ENCODE peak calls at places on chromosomes 13 and 19, in ten cellular contexts. L, G, R, E, O, T, N, B, Y and J are unnamed samples.

GRCh38 chr19:55301459-55302331 is 17.9 kb downstream of the BRSK1 start:
- DNase-seq in L (peak), G (peak), R (peak), E (peak), O (peak), T (peak), N (peak), B (peak), Y (peak), J (peak)

GRCh38 chr19:17684256-17684655 is 3.9 kb downstream of the UNC13A start:
- DNase-seq in L (no peak), G (no peak), R (no peak), E (no peak), O (no peak), T (no peak), N (no peak), B (no peak), Y (no peak), J (no peak)

GRCh38 chr19:821976-822773 is 420 bp upstream of the PLPPR3 start:
- DNase-seq in L (no peak), G (no peak), R (no peak), E (no peak), O (no peak), T (no peak), N (no peak), B (no peak), Y (no peak), J (no peak)

GRCh38 chr13:79973533-79973963 is 367.4 kb downstream of the SPRY2 start:
- DNase-seq in L (no peak), G (no peak), R (peak), E (no peak), O (no peak), T (no peak), N (no peak), B (no peak), Y (no peak), J (no peak)

GRCh38 chr13:112651306-112651705 is 38.5 kb upstream of the ATP11A start:
- DNase-seq in L (no peak), G (no peak), R (no peak), E (no peak), O (no peak), T (no peak), N (no peak), B (no peak), Y (no peak), J (no peak)

GRCh38 chr19:38617764-38618589 is at the start of gene MAP4K1:
- DNase-seq in L (no peak), G (no peak), R (no peak), E (no peak), O (peak), T (peak), N (peak), B (peak), Y (no peak), J (no peak)

GRCh38 chr13:30577381-30577780 is 40.3 kb upstream of the USPL1 start:
- DNase-seq in L (no peak), G (no peak), R (peak), E (no peak), O (no peak), T (no peak), N (peak), B (no peak), Y (no peak), J (peak)

GRCh38 chr13:33740134-33740538 is 77.8 kb upstream of the RFC3 start:
- DNase-seq in L (no peak), G (no peak), R (peak), E (no peak), O (no peak), T (no peak), N (no peak), B (no peak), Y (no peak), J (no peak)

GRCh38 chr19:17764348-17764747 is 13.1 kb downstream of the FCHO1 start:
- DNase-seq in L (no peak), G (no peak), R (no peak), E (no peak), O (no peak), T (no peak), N (no peak), B (no peak), Y (no peak), J (no peak)

GRCh38 chr13:99995503-99996176 is 14.1 kb downstream of the ZIC2 start:
- DNase-seq in L (no peak), G (no peak), R (no peak), E (no peak), O (peak), T (no peak), N (no peak), B (no peak), Y (no peak), J (no peak)

GRCh38 chr19:44752816-44753618 is 4.5 kb downstream of the BCL3 start:
- DNase-seq in L (peak), G (peak), R (peak), E (peak), O (peak), T (peak), N (peak), B (peak), Y (no peak), J (peak)

GRCh38 chr19:54179921-54180452 is 7.0 kb upstream of the TMC4 start:
- DNase-seq in L (no peak), G (peak), R (peak), E (peak), O (peak), T (no peak), N (no peak), B (no peak), Y (no peak), J (peak)

GRCh38 chr13:49935171-49936084 is 712 bp downstream of the SPRYD7 start:
- DNase-seq in L (peak), G (peak), R (peak), E (peak), O (no peak), T (peak), N (peak), B (peak), Y (no peak), J (peak)

GRCh38 chr19:49474545-49474930 is 523 bp downstream of the FLT3LG start:
- DNase-seq in L (no peak), G (no peak), R (no peak), E (no peak), O (no peak), T (no peak), N (no peak), B (no peak), Y (no peak), J (no peak)

GRCh38 chr13:40472427-40473220 is 193.8 kb downstream of the FOXO1 start:
- DNase-seq in L (no peak), G (no peak), R (no peak), E (no peak), O (no peak), T (no peak), N (no peak), B (no peak), Y (no peak), J (no peak)

GRCh38 chr19:29450306-29450705 is 75.5 kb upstream of the VSTM2B start:
- DNase-seq in L (no peak), G (no peak), R (no peak), E (no peak), O (no peak), T (no peak), N (no peak), B (no peak), Y (no peak), J (no peak)

GRCh38 chr13:109274188-109274821 is 512.1 kb downstream of the IRS2 start:
- DNase-seq in L (no peak), G (no peak), R (peak), E (no peak), O (no peak), T (no peak), N (no peak), B (no peak), Y (no peak), J (peak)

GRCh38 chr13:112063309-112063626 is 3.7 kb upstream of the SOX1 start:
- DNase-seq in L (no peak), G (no peak), R (no peak), E (no peak), O (no peak), T (no peak), N (no peak), B (no peak), Y (no peak), J (no peak)

GRCh38 chr13:54574791-54575190 is 1546.2 kb downstream of the OLFM4 start:
- DNase-seq in L (no peak), G (no peak), R (no peak), E (no peak), O (peak), T (no peak), N (no peak), B (no peak), Y (no peak), J (no peak)